ENCODE peak calls at places on chromosomes 16 and 17, in eight cellular contexts. One of them, this sample, is unnamed.

GRCh38 chr17:10050597-10051101 is 145.6 kb upstream of the RCVRN start:
- DNase-seq in RWPE1: no peak
- DNase-seq in adrenal gland: peak
- DNase-seq in activated effector memory CD4-positive, alpha-beta T cell treated with Interleukin-2 at 50 U/mL for 16 hours: no peak
- DNase-seq in activated CD8-positive, alpha-beta memory T cell treated with anti-CD3 and anti-CD28 coated beads for 48 hours: no peak
- DNase-seq in T follicular helper cell: no peak
- DNase-seq in activated CD4-positive, alpha-beta T cell treated with anti-CD3 and anti-CD28 coated beads, Interleukin-2, amount 50 U/mL, for 4 hours: no peak
- DNase-seq in lower leg skin: no peak
- DNase-seq in this sample: no peak

GRCh38 chr17:13786000-13786598 is 184.4 kb upstream of the HS3ST3A1 start:
- DNase-seq in RWPE1: no peak
- DNase-seq in adrenal gland: no peak
- DNase-seq in activated effector memory CD4-positive, alpha-beta T cell treated with Interleukin-2 at 50 U/mL for 16 hours: no peak
- DNase-seq in activated CD8-positive, alpha-beta memory T cell treated with anti-CD3 and anti-CD28 coated beads for 48 hours: no peak
- DNase-seq in T follicular helper cell: no peak
- DNase-seq in activated CD4-positive, alpha-beta T cell treated with anti-CD3 and anti-CD28 coated beads, Interleukin-2, amount 50 U/mL, for 4 hours: no peak
- DNase-seq in lower leg skin: no peak
- DNase-seq in this sample: no peak

GRCh38 chr17:76612977-76613851 is 27.6 kb upstream of the ST6GALNAC2 start:
- DNase-seq in RWPE1: no peak
- DNase-seq in adrenal gland: no peak
- DNase-seq in activated effector memory CD4-positive, alpha-beta T cell treated with Interleukin-2 at 50 U/mL for 16 hours: no peak
- DNase-seq in activated CD8-positive, alpha-beta memory T cell treated with anti-CD3 and anti-CD28 coated beads for 48 hours: no peak
- DNase-seq in T follicular helper cell: no peak
- DNase-seq in activated CD4-positive, alpha-beta T cell treated with anti-CD3 and anti-CD28 coated beads, Interleukin-2, amount 50 U/mL, for 4 hours: no peak
- DNase-seq in lower leg skin: no peak
- DNase-seq in this sample: peak

GRCh38 chr17:57594767-57595166 is 150.3 kb downstream of the CCDC182 start:
- DNase-seq in RWPE1: no peak
- DNase-seq in adrenal gland: no peak
- DNase-seq in activated effector memory CD4-positive, alpha-beta T cell treated with Interleukin-2 at 50 U/mL for 16 hours: no peak
- DNase-seq in activated CD8-positive, alpha-beta memory T cell treated with anti-CD3 and anti-CD28 coated beads for 48 hours: no peak
- DNase-seq in T follicular helper cell: no peak
- DNase-seq in activated CD4-positive, alpha-beta T cell treated with anti-CD3 and anti-CD28 coated beads, Interleukin-2, amount 50 U/mL, for 4 hours: no peak
- DNase-seq in lower leg skin: no peak
- DNase-seq in this sample: no peak

GRCh38 chr16:2035431-2036199 is 8.9 kb downstream of the NHERF2 start:
- DNase-seq in RWPE1: no peak
- DNase-seq in adrenal gland: no peak
- DNase-seq in activated effector memory CD4-positive, alpha-beta T cell treated with Interleukin-2 at 50 U/mL for 16 hours: no peak
- DNase-seq in activated CD8-positive, alpha-beta memory T cell treated with anti-CD3 and anti-CD28 coated beads for 48 hours: no peak
- DNase-seq in T follicular helper cell: no peak
- DNase-seq in activated CD4-positive, alpha-beta T cell treated with anti-CD3 and anti-CD28 coated beads, Interleukin-2, amount 50 U/mL, for 4 hours: no peak
- DNase-seq in lower leg skin: no peak
- DNase-seq in this sample: no peak

GRCh38 chr16:49876716-49877129 is 20.8 kb upstream of the ZNF423 start:
- DNase-seq in RWPE1: peak
- DNase-seq in adrenal gland: peak
- DNase-seq in activated effector memory CD4-positive, alpha-beta T cell treated with Interleukin-2 at 50 U/mL for 16 hours: no peak
- DNase-seq in activated CD8-positive, alpha-beta memory T cell treated with anti-CD3 and anti-CD28 coated beads for 48 hours: no peak
- DNase-seq in T follicular helper cell: no peak
- DNase-seq in activated CD4-positive, alpha-beta T cell treated with anti-CD3 and anti-CD28 coated beads, Interleukin-2, amount 50 U/mL, for 4 hours: no peak
- DNase-seq in lower leg skin: no peak
- DNase-seq in this sample: peak

GRCh38 chr17:78362671-78363070 is 2.8 kb upstream of the SOCS3 start:
- DNase-seq in RWPE1: no peak
- DNase-seq in adrenal gland: no peak
- DNase-seq in activated effector memory CD4-positive, alpha-beta T cell treated with Interleukin-2 at 50 U/mL for 16 hours: no peak
- DNase-seq in activated CD8-positive, alpha-beta memory T cell treated with anti-CD3 and anti-CD28 coated beads for 48 hours: no peak
- DNase-seq in T follicular helper cell: no peak
- DNase-seq in activated CD4-positive, alpha-beta T cell treated with anti-CD3 and anti-CD28 coated beads, Interleukin-2, amount 50 U/mL, for 4 hours: no peak
- DNase-seq in lower leg skin: no peak
- DNase-seq in this sample: peak

GRCh38 chr17:38824899-38825761 is at the start of gene CWC25:
- DNase-seq in RWPE1: peak
- DNase-seq in adrenal gland: peak
- DNase-seq in activated effector memory CD4-positive, alpha-beta T cell treated with Interleukin-2 at 50 U/mL for 16 hours: peak
- DNase-seq in activated CD8-positive, alpha-beta memory T cell treated with anti-CD3 and anti-CD28 coated beads for 48 hours: peak
- DNase-seq in T follicular helper cell: peak
- DNase-seq in activated CD4-positive, alpha-beta T cell treated with anti-CD3 and anti-CD28 coated beads, Interleukin-2, amount 50 U/mL, for 4 hours: peak
- DNase-seq in lower leg skin: peak
- DNase-seq in this sample: peak

GRCh38 chr17:82434216-82434565 is 15.8 kb upstream of the OGFOD3 start:
- DNase-seq in RWPE1: no peak
- DNase-seq in adrenal gland: no peak
- DNase-seq in activated effector memory CD4-positive, alpha-beta T cell treated with Interleukin-2 at 50 U/mL for 16 hours: peak
- DNase-seq in activated CD8-positive, alpha-beta memory T cell treated with anti-CD3 and anti-CD28 coated beads for 48 hours: no peak
- DNase-seq in T follicular helper cell: no peak
- DNase-seq in activated CD4-positive, alpha-beta T cell treated with anti-CD3 and anti-CD28 coated beads, Interleukin-2, amount 50 U/mL, for 4 hours: no peak
- DNase-seq in lower leg skin: no peak
- DNase-seq in this sample: no peak

GRCh38 chr17:78284146-78284545 is 52.7 kb downstream of the TMEM235 start:
- DNase-seq in RWPE1: no peak
- DNase-seq in adrenal gland: no peak
- DNase-seq in activated effector memory CD4-positive, alpha-beta T cell treated with Interleukin-2 at 50 U/mL for 16 hours: no peak
- DNase-seq in activated CD8-positive, alpha-beta memory T cell treated with anti-CD3 and anti-CD28 coated beads for 48 hours: no peak
- DNase-seq in T follicular helper cell: no peak
- DNase-seq in activated CD4-positive, alpha-beta T cell treated with anti-CD3 and anti-CD28 coated beads, Interleukin-2, amount 50 U/mL, for 4 hours: no peak
- DNase-seq in lower leg skin: no peak
- DNase-seq in this sample: no peak

GRCh38 chr16:30351586-30352419 is 3.3 kb downstream of the CD2BP2 start:
- DNase-seq in RWPE1: no peak
- DNase-seq in adrenal gland: peak
- DNase-seq in activated effector memory CD4-positive, alpha-beta T cell treated with Interleukin-2 at 50 U/mL for 16 hours: no peak
- DNase-seq in activated CD8-positive, alpha-beta memory T cell treated with anti-CD3 and anti-CD28 coated beads for 48 hours: no peak
- DNase-seq in T follicular helper cell: no peak
- DNase-seq in activated CD4-positive, alpha-beta T cell treated with anti-CD3 and anti-CD28 coated beads, Interleukin-2, amount 50 U/mL, for 4 hours: no peak
- DNase-seq in lower leg skin: no peak
- DNase-seq in this sample: no peak

GRCh38 chr17:76153202-76153601 is 12.2 kb upstream of the FOXJ1 start:
- DNase-seq in RWPE1: no peak
- DNase-seq in adrenal gland: no peak
- DNase-seq in activated effector memory CD4-positive, alpha-beta T cell treated with Interleukin-2 at 50 U/mL for 16 hours: no peak
- DNase-seq in activated CD8-positive, alpha-beta memory T cell treated with anti-CD3 and anti-CD28 coated beads for 48 hours: no peak
- DNase-seq in T follicular helper cell: no peak
- DNase-seq in activated CD4-positive, alpha-beta T cell treated with anti-CD3 and anti-CD28 coated beads, Interleukin-2, amount 50 U/mL, for 4 hours: no peak
- DNase-seq in lower leg skin: no peak
- DNase-seq in this sample: peak

GRCh38 chr16:9159839-9160550 is 68.6 kb downstream of the HAPSTR1 start:
- DNase-seq in RWPE1: peak
- DNase-seq in adrenal gland: peak
- DNase-seq in activated effector memory CD4-positive, alpha-beta T cell treated with Interleukin-2 at 50 U/mL for 16 hours: no peak
- DNase-seq in activated CD8-positive, alpha-beta memory T cell treated with anti-CD3 and anti-CD28 coated beads for 48 hours: peak
- DNase-seq in T follicular helper cell: no peak
- DNase-seq in activated CD4-positive, alpha-beta T cell treated with anti-CD3 and anti-CD28 coated beads, Interleukin-2, amount 50 U/mL, for 4 hours: peak
- DNase-seq in lower leg skin: peak
- DNase-seq in this sample: peak

GRCh38 chr17:78324391-78325075 is 35.3 kb downstream of the SOCS3 start:
- DNase-seq in RWPE1: no peak
- DNase-seq in adrenal gland: peak
- DNase-seq in activated effector memory CD4-positive, alpha-beta T cell treated with Interleukin-2 at 50 U/mL for 16 hours: no peak
- DNase-seq in activated CD8-positive, alpha-beta memory T cell treated with anti-CD3 and anti-CD28 coated beads for 48 hours: no peak
- DNase-seq in T follicular helper cell: no peak
- DNase-seq in activated CD4-positive, alpha-beta T cell treated with anti-CD3 and anti-CD28 coated beads, Interleukin-2, amount 50 U/mL, for 4 hours: no peak
- DNase-seq in lower leg skin: peak
- DNase-seq in this sample: no peak